ENCODE peak calls at places on chromosomes 3 and 15, in five cellular contexts. J is hypothalamus, Z is T-helper 1 cell, Q is NCI-H1436, D is amygdala. N is an unnamed sample.

GRCh38 chr3:102394517-102394916 is 40.3 kb upstream of the ZPLD1 start:
- DNase-seq in J (no peak), Q (no peak), D (no peak), Z (no peak), N (no peak)

GRCh38 chr3:37997321-37997720 is 6.7 kb downstream of the VILL start:
- DNase-seq in J (no peak), Q (no peak), D (no peak), Z (no peak), N (no peak)

GRCh38 chr3:172038823-172039222 is 555 bp upstream of the FNDC3B start:
- DNase-seq in J (no peak), D (no peak), Z (no peak), Q (no peak), N (no peak)

GRCh38 chr3:85342915-85343314 is 384.1 kb downstream of the CADM2 start:
- DNase-seq in J (peak; percentile 31), Z (no peak), Q (no peak), D (no peak), N (peak; percentile 16)

GRCh38 chr3:150158974-150159625 is 188.4 kb upstream of the PFN2 start:
- DNase-seq in J (no peak), D (no peak), Z (no peak), Q (no peak), N (no peak)

GRCh38 chr3:34362910-34363309 is 564.5 kb downstream of the PDCD6IP start:
- DNase-seq in Q (no peak), Z (no peak), J (no peak), D (no peak), N (no peak)

GRCh38 chr3:65492249-65492648 is 546.5 kb downstream of the MAGI1 start:
- DNase-seq in Z (no peak), J (no peak), D (no peak), Q (no peak), N (no peak)

GRCh38 chr15:70248116-70249025 is 150.7 kb upstream of the TLE3 start:
- DNase-seq in Q (peak; percentile 50), J (no peak), Z (no peak), D (no peak), N (no peak)

GRCh38 chr3:37995652-37996641 is 5.4 kb downstream of the VILL start:
- DNase-seq in D (no peak), Z (peak; percentile 33), J (no peak), Q (no peak), N (no peak)

GRCh38 chr3:77718326-77718725 is 678.4 kb downstream of the ROBO2 start:
- DNase-seq in D (no peak), J (no peak), Q (no peak), Z (no peak), N (no peak)

GRCh38 chr15:38514601-38515000 is 50.0 kb downstream of the RASGRP1 start:
- DNase-seq in Z (no peak), J (no peak), Q (no peak), D (no peak), N (no peak)

GRCh38 chr15:89379818-89380217 is 45.2 kb upstream of the POLG start:
- DNase-seq in J (no peak), Q (no peak), D (no peak), Z (no peak), N (no peak)

GRCh38 chr3:126540342-126540849 is 16.4 kb downstream of the CHST13 start:
- DNase-seq in Z (peak; percentile 26), Q (no peak), J (no peak), D (no peak), N (no peak)

GRCh38 chr15:47961401-47962090 is 159.2 kb upstream of the SLC24A5 start:
- DNase-seq in J (no peak), D (no peak), Z (peak; percentile 88), Q (no peak), N (no peak)

GRCh38 chr3:55341502-55342031 is 145.5 kb downstream of the WNT5A start:
- DNase-seq in D (no peak), Q (no peak), J (no peak), Z (no peak), N (no peak)

GRCh38 chr3:13879946-13880810 is at the start of gene WNT7A:
- DNase-seq in Z (peak; percentile 44), D (no peak), J (peak; percentile 61), Q (no peak), N (peak; percentile 79)

GRCh38 chr15:36642311-36642710 is 62.9 kb downstream of the CDIN1 start:
- DNase-seq in D (no peak), Q (no peak), Z (no peak), J (no peak), N (no peak)

GRCh38 chr3:124221286-124221821 is 229.4 kb upstream of the ROPN1 start:
- DNase-seq in D (no peak), J (no peak), Q (no peak), Z (no peak), N (no peak)

N was measured in anterior cingulate cortex.